ENCODE peak calls at places on chromosome 11, in six cellular contexts. S, Y, R, X, M and H are unnamed samples.

GRCh38 chr11:88534185-88534584 is 196.6 kb upstream of the CTSC start:
- DNase-seq in S (no peak), Y (no peak), R (no peak), X (no peak), M (no peak), H (no peak)

GRCh38 chr11:47071871-47072270 is 104.8 kb downstream of the ARFGAP2 start:
- DNase-seq in S (no peak), Y (no peak), R (no peak), X (no peak), M (no peak), H (no peak)

GRCh38 chr11:18608373-18608772 is 8.8 kb downstream of the MISFA start:
- DNase-seq in S (no peak), Y (no peak), R (no peak), X (no peak), M (no peak), H (no peak)

GRCh38 chr11:65382804-65383368 is 440 bp upstream of the SLC25A45 start:
- DNase-seq in S (peak), Y (no peak), R (no peak), X (no peak), M (no peak), H (no peak)

GRCh38 chr11:47124675-47125074 is 52.0 kb downstream of the ARFGAP2 start:
- DNase-seq in S (no peak), Y (no peak), R (no peak), X (no peak), M (no peak), H (no peak)

GRCh38 chr11:13207665-13208594 is 69.7 kb upstream of the BMAL1 start:
- DNase-seq in S (no peak), Y (peak), R (no peak), X (no peak), M (peak), H (no peak)

GRCh38 chr11:28536504-28537267 is 428.5 kb downstream of the METTL15 start:
- DNase-seq in S (no peak), Y (no peak), R (no peak), X (no peak), M (no peak), H (no peak)

GRCh38 chr11:57335023-57335342 is 709 bp downstream of the SSRP1 start:
- DNase-seq in S (no peak), Y (no peak), R (no peak), X (no peak), M (no peak), H (no peak)

GRCh38 chr11:109015283-109015682 is 350.4 kb downstream of the DDX10 start:
- DNase-seq in S (no peak), Y (peak), R (no peak), X (no peak), M (no peak), H (no peak)

GRCh38 chr11:43508511-43508918 is 149.8 kb downstream of the TTC17 start:
- DNase-seq in S (no peak), Y (peak), R (no peak), X (no peak), M (no peak), H (no peak)

GRCh38 chr11:47523491-47524199 is 29.3 kb downstream of the CELF1 start:
- DNase-seq in S (no peak), Y (peak), R (no peak), X (peak), M (peak), H (no peak)

GRCh38 chr11:87356428-87356827 is 318.7 kb downstream of the TMEM135 start:
- DNase-seq in S (no peak), Y (no peak), R (no peak), X (no peak), M (no peak), H (no peak)

GRCh38 chr11:127609025-127609788 is 608.6 kb upstream of the KIRREL3 start:
- DNase-seq in S (no peak), Y (no peak), R (no peak), X (no peak), M (no peak), H (no peak)

GRCh38 chr11:91792779-91793262 is 431.8 kb upstream of the FAT3 start:
- DNase-seq in S (no peak), Y (no peak), R (no peak), X (no peak), M (no peak), H (no peak)

GRCh38 chr11:119983816-119984215 is 154.1 kb downstream of the TRIM29 start:
- DNase-seq in S (no peak), Y (no peak), R (no peak), X (no peak), M (no peak), H (no peak)

GRCh38 chr11:75625970-75626691 is 42.7 kb downstream of the MAP6 start:
- DNase-seq in S (no peak), Y (peak), R (no peak), X (no peak), M (no peak), H (no peak)

GRCh38 chr11:128692750-128693578 is 908 bp upstream of the FLI1 start:
- DNase-seq in S (no peak), Y (peak), R (no peak), X (no peak), M (peak), H (peak)

GRCh38 chr11:705646-706438 is at the start of gene EPS8L2:
- DNase-seq in S (peak), Y (no peak), R (no peak), X (no peak), M (peak), H (no peak)

GRCh38 chr11:128156486-128156885 is 430.9 kb downstream of the ETS1 start:
- DNase-seq in S (no peak), Y (no peak), R (no peak), X (no peak), M (no peak), H (no peak)

GRCh38 chr11:19344661-19345518 is 104.1 kb upstream of the E2F8 start:
- DNase-seq in S (peak), Y (no peak), R (peak), X (no peak), M (no peak), H (no peak)

GRCh38 chr11:65298131-65298535 is 16.5 kb upstream of the CDC42EP2 start:
- DNase-seq in S (peak), Y (peak), R (peak), X (no peak), M (no peak), H (no peak)

GRCh38 chr11:9130297-9130696 is 38.9 kb upstream of the SCUBE2 start:
- DNase-seq in S (no peak), Y (no peak), R (no peak), X (no peak), M (no peak), H (no peak)

GRCh38 chr11:125671561-125671960 is 9.1 kb downstream of the ACRV1 start:
- DNase-seq in S (no peak), Y (no peak), R (no peak), X (no peak), M (no peak), H (no peak)

GRCh38 chr11:125670131-125670530 is 10.5 kb downstream of the ACRV1 start:
- DNase-seq in S (no peak), Y (no peak), R (no peak), X (no peak), M (no peak), H (no peak)

GRCh38 chr11:125663910-125664309 is 16.7 kb downstream of the ACRV1 start:
- DNase-seq in S (no peak), Y (no peak), R (no peak), X (no peak), M (no peak), H (no peak)

GRCh38 chr11:125662689-125663088 is 18.0 kb downstream of the ACRV1 start:
- DNase-seq in S (no peak), Y (no peak), R (no peak), X (no peak), M (no peak), H (no peak)

DNA sequence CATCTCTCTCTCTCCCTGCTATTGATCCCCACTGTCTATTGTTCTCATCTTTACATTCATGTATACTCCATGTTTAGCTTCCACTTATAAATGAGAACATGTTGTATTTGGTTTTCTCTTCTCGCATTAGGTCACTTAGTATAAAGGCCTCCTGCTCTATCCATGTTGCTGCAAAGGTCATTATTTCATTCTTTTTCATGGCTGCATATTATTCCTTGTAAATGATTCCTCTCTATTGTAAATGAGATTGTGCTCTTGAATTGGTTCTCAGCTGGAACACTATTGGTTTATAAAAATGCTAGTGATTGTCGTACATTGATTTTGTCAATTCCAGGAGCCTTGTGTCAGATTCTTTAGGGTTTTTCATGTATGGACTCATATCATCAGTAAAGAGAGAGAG is 13.5 kb downstream of the ACRV1 start:
- DNase-seq in S (no peak), Y (no peak), R (no peak), X (no peak), M (no peak), H (no peak)
- TF ChIP-seq CTCF in S (no peak), Y (no peak), R (no peak), X (no peak), M (no peak), H (no peak)

GRCh38 chr11:25970726-25971508 is 361.0 kb upstream of the ANO3 start:
- DNase-seq in S (no peak), Y (no peak), R (no peak), X (no peak), M (no peak), H (no peak)
- TF ChIP-seq CTCF in S (no peak), Y (peak), R (peak), X (no peak), M (no peak), H (no peak)

DNA sequence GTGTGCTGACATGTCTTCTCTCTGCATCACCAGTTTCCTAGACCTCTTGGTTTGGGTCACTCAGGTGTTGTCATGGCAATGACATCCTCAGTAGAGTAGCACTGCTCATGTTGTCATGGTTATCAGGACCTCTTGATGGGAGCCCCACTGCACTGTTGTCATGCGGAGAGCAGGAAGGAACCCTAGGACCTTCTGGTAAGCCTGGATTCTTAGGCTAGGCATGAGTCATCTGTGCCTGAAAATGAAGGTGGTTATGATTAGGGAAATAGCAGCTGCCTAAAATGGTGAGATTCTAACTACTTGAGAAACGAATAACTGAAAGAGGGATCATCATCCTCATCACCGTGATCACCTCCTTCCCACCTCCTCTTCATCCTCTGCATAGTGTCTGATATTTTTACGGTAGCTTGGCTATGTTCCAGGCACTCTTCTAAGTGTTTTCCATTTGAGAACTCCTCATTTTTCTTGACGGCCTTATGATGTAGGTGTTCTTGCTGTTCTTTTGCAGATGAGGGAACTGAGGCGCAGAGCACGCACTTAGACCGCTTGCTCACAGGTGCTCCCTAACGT is 858.4 kb downstream of the NTM start:
- DNase-seq in S (no peak), Y (peak), R (no peak), X (no peak), M (no peak), H (no peak)
- TF ChIP-seq CTCF in S (no peak), Y (no peak), R (no peak), X (no peak), M (no peak), H (no peak)

DNA sequence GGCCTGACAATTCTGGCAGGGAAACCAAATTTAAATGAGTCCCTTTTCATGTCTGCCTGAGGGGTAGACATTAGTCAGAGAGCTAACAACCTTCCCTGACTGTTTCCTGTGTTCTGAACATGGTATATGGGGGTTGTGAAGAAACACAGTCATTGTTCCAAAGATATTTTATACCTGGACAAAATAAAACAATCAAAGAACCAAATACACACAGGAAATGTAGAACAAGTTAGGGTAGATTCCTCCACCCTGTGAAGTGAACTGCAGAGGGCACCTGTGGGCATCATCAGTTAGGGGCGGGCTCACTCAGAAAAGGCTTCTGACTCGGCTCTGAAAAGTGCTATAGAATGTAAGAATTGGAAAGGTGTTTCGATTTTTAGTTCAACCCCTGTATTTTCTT is 231.9 kb upstream of the CADM1 start:
- DNase-seq in S (no peak), Y (no peak), R (no peak), X (no peak), M (no peak), H (no peak)
- TF ChIP-seq CTCF in S (no peak), Y (no peak), R (no peak), X (no peak), M (no peak), H (no peak)

DNA sequence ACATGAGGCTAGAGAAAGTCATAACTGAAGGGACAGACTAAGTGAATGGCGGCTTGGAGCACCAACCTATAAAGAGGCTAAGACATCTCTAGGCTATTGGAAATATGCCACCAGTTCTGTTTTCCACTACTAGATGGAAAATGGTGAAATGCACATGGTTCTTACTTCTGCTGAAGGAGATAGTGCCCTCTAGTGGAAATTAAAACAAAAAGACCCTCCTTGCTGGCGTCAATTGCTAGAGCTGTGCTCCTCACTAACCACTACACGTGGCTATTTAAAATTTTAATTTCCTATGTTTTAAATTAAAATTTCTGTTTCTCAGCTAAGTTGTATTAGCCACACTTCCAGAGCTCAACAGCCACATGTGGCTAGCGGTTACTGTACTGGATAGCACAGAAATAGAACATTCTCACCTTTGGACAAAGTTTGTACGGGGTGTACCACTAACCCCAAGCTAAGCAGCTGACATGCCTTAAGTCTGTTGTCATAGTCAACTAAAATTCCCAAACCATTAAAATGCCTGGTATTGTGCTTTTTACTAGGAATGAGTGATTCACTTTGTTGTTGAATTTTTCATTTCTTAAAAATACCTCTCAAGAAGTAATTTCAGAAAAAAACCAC is 34.1 kb upstream of the CALCA start:
- DNase-seq in S (no peak), Y (peak), R (no peak), X (no peak), M (peak), H (no peak)
- TF ChIP-seq CTCF in S (no peak), Y (peak), R (no peak), X (no peak), M (peak), H (peak)

GRCh38 chr11:118397448-118397847 is 4.0 kb upstream of the ATP5MG start:
- DNase-seq in S (no peak), Y (no peak), R (no peak), X (no peak), M (no peak), H (no peak)

GRCh38 chr11:118398797-118399564 is 2.4 kb upstream of the ATP5MG start:
- DNase-seq in S (no peak), Y (no peak), R (no peak), X (no peak), M (peak), H (no peak)

GRCh38 chr11:118396097-118396501 is 5.3 kb upstream of the ATP5MG start:
- DNase-seq in S (no peak), Y (no peak), R (no peak), X (no peak), M (no peak), H (no peak)

GRCh38 chr11:118401880-118402590 is 629 bp downstream of the ATP5MG start:
- DNase-seq in S (no peak), Y (peak), R (no peak), X (no peak), M (no peak), H (no peak)

GRCh38 chr11:118401151-118401879 is at the start of gene ATP5MG:
- DNase-seq in S (peak), Y (peak), R (peak), X (peak), M (peak), H (peak)
- TF ChIP-seq CTCF in S (peak), Y (peak), R (no peak), X (no peak), M (no peak), H (no peak)

GRCh38 chr11:77762426-77762825 is 58.1 kb downstream of the RSF1 start:
- DNase-seq in S (no peak), Y (no peak), R (no peak), X (no peak), M (no peak), H (no peak)
- TF ChIP-seq CTCF in S (no peak), Y (no peak), R (no peak), X (no peak), M (no peak), H (no peak)

GRCh38 chr11:96094156-96094555 is 170.2 kb upstream of the MTMR2 start:
- DNase-seq in S (no peak), Y (no peak), R (no peak), X (no peak), M (no peak), H (no peak)

GRCh38 chr11:96090711-96091110 is 166.8 kb upstream of the MTMR2 start:
- DNase-seq in S (no peak), Y (peak), R (no peak), X (no peak), M (no peak), H (no peak)

GRCh38 chr11:96092511-96092910 is 168.6 kb upstream of the MTMR2 start:
- DNase-seq in S (no peak), Y (no peak), R (no peak), X (no peak), M (no peak), H (no peak)

GRCh38 chr11:96088914-96089313 is 165.0 kb upstream of the MTMR2 start:
- DNase-seq in S (no peak), Y (no peak), R (no peak), X (no peak), M (no peak), H (no peak)

GRCh38 chr11:96091476-96091875 is 167.6 kb upstream of the MTMR2 start:
- DNase-seq in S (no peak), Y (no peak), R (no peak), X (no peak), M (peak), H (no peak)
- TF ChIP-seq CTCF in S (no peak), Y (peak), R (peak), X (no peak), M (peak), H (peak)

GRCh38 chr11:41461057-41461681 is 1.7 kb upstream of the LRRC4C start:
- DNase-seq in S (no peak), Y (no peak), R (no peak), X (no peak), M (no peak), H (no peak)
- TF ChIP-seq CTCF in S (peak), Y (peak), R (peak), X (no peak), M (peak), H (no peak)

DNA sequence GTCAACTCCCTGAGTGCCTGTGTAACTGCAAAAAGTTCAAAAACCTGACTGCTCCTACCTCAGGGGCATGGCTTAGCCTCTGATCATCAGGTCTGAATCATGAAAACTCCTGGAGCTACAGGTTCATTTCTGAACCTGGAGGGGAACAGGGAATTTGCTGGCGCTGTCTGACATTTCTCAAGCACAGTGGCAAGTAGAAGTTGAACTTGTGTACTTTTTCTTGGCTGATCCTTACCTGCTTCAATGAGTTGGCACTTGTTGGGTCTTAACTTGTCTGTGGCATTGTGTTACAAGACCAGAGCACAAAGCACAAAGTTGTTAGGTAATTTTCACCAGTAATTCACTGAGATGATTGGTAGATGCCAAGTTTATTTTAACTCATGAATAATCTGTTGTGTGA is 3.3 kb downstream of the TMEM109 start:
- DNase-seq in S (no peak), Y (no peak), R (no peak), X (no peak), M (no peak), H (no peak)
- TF ChIP-seq CTCF in S (no peak), Y (no peak), R (no peak), X (no peak), M (no peak), H (no peak)